ENCODE peak calls at places on chromosomes 12 and 14, in eight cellular contexts. S, R, G, F, P, E, Y and Z are unnamed samples.
A peak's percentile ranks its signal among the peaks of the same experiment; 100 is the strongest.

GRCh38 chr14:39182770-39183684 is 8.0 kb downstream of the PNN start:
- DNase-seq in Y (no peak), G (no peak), P (no peak), F (no peak), R (no peak), E (no peak), S (no peak), Z (no peak)

GRCh38 chr12:110102255-110102654 is 21.9 kb upstream of the IFT81 start:
- DNase-seq in R (peak; percentile 32), Y (peak; percentile 49), F (no peak), P (peak; percentile 53), E (no peak), G (peak; percentile 94), S (peak; percentile 38), Z (no peak)

GRCh38 chr14:105409379-105409778 is 10.2 kb upstream of the MTA1 start:
- DNase-seq in Y (no peak), S (no peak), E (no peak), P (no peak), G (no peak), R (no peak), F (no peak), Z (no peak)

GRCh38 chr12:122659579-122659978 is 43.6 kb downstream of the HCAR2 start:
- DNase-seq in P (no peak), R (no peak), E (no peak), G (no peak), Y (no peak), S (no peak), F (peak; percentile 49), Z (no peak)

GRCh38 chr14:99713972-99714371 is 29.9 kb downstream of the CYP46A1 start:
- DNase-seq in F (no peak), G (no peak), P (no peak), E (no peak), Y (no peak), S (no peak), R (no peak), Z (no peak)

GRCh38 chr12:106739318-106739717 is 35.2 kb upstream of the RIC8B start:
- DNase-seq in F (no peak), E (no peak), P (no peak), Y (no peak), G (no peak), S (no peak), R (no peak), Z (no peak)

GRCh38 chr12:125203145-125203765 is 138.0 kb downstream of the AACS start:
- DNase-seq in Y (no peak), P (no peak), E (no peak), R (no peak), G (no peak), F (no peak), S (no peak), Z (no peak)

GRCh38 chr12:561908-562593 is 101.2 kb downstream of the NINJ2 start:
- DNase-seq in E (no peak), G (no peak), P (no peak), F (peak; percentile 38), R (no peak), Y (peak; percentile 78), S (no peak), Z (no peak)

GRCh38 chr14:20679907-20680306 is 4.5 kb upstream of the RNASE4 start:
- DNase-seq in R (peak; percentile 44), Y (no peak), F (no peak), S (no peak), E (no peak), G (no peak), P (peak; percentile 33), Z (no peak)

GRCh38 chr12:118206107-118206412 is 70.1 kb downstream of the PEBP1 start:
- DNase-seq in F (no peak), G (no peak), Y (no peak), P (no peak), S (no peak), R (no peak), E (no peak), Z (no peak)

GRCh38 chr12:123139926-123140674 is 10.8 kb downstream of the PITPNM2 start:
- DNase-seq in E (no peak), S (no peak), F (no peak), Y (no peak), G (no peak), P (peak; percentile 40), R (peak; percentile 34), Z (no peak)

DNA sequence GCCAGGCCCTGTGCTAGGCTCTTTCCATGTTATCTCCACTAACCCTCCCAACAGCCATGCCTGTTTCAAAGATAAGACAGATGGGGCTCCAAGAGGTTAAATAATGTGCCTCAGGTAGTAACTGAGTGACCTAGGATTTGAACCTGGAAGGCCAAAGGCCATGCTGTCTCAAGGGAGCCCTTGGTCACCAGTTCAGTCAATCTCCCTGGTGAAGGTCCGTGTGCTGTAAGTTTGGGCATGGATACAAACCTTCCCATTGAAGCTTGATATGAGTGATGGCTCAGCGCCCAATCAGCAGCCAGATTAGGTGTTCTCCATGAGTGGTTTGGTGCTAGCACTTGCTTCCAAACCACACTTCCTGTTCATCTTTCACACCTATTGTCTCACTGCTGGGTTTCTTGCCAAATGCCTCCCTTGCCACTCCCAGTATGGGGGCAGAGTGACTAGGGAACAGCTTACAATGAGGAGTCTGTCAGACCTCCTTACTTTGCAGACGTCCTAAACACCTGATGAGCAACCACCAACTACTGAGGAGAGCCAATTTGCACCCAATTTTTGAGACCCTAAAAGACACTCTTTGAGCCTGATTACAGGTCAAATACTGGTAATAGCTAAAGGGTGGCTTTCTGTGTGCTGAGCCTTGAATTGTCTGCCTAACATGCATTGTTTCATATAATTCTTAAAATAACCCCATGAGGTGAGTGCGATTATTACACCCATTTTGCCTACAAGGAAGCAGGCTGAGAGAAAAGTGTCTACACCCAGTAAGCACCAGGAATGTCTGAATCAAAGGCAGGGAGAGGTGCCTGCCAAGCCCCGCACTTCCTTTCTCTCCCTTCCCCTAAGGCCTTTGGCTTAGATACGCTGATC is 48.5 kb upstream of the FOS start:
- DNase-seq in F (peak; percentile 71), R (no peak), Y (no peak), S (no peak), G (peak; percentile 72), E (no peak), P (peak; percentile 40), Z (no peak)
- TF ChIP-seq CTCF in F (no peak), R (no peak), Y (no peak), S (peak; percentile 56), G (peak; percentile 22), E (peak; percentile 26), P (no peak), Z (no peak)

DNA sequence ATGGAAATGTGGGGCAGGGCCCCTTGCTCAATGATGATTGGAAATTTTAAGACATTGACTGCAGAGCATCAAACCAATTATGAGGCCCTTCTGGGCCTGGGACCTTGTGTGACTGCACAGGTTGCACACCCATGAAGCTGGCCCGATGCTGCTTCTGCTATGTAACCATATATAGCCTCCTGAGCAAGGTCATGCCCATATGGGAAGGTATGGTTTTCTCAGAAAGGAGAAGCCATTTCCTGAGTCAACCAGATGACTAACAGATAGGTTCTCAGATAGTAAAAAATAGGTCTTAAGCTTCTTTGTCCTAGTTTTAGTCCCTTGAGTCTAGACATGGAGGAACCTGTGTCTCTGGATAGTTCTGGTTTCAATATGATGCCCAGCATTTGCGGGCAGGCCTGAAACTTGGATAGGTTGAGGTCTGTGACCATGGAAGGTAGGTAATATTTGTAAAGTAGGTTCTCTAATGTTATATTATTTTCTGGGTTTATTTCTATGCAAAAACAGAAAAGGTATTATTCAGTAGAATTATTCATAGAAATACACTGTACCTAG is 63.6 kb upstream of the IGF1 start:
- DNase-seq in S (no peak), G (no peak), E (no peak), R (no peak), F (no peak), P (no peak), Y (no peak), Z (no peak)
- TF ChIP-seq CTCF in S (no peak), G (no peak), E (no peak), R (no peak), F (no peak), P (no peak), Y (no peak), Z (no peak)

GRCh38 chr12:113316155-113316554 is 18.8 kb downstream of the SLC8B1 start:
- DNase-seq in Y (no peak), P (no peak), S (no peak), E (no peak), G (no peak), F (no peak), R (no peak), Z (no peak)
- TF ChIP-seq CTCF in Y (no peak), P (peak; percentile 10), S (no peak), E (no peak), G (peak; percentile 13), F (no peak), R (no peak), Z (peak; percentile 8)

GRCh38 chr14:69325646-69326265 is 65.8 kb downstream of the GALNT16 start:
- DNase-seq in F (no peak), E (no peak), S (peak; percentile 15), Y (peak; percentile 9), G (no peak), P (no peak), R (no peak), Z (no peak)
- TF ChIP-seq CTCF in F (no peak), E (no peak), S (no peak), Y (no peak), G (peak; percentile 22), P (no peak), R (no peak), Z (no peak)

DNA sequence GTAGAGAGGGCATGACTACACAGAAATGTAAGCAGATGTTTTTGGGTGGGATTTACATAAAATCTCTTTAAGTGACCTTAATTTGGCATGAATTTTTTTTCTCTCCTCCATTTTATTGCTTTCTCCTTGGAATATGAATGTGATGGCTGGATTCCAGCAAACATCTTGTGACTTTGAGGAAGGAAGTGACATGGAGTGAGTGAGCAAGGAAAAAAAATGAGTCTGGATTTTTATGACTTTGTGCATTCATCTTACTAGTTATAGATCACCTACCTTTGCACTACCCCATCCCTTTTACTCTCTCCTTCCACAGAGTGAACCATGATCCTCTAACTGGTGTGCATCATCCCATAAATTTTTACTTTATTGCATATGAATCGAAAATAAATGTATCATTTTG is 355.9 kb downstream of the DUSP6 start:
- DNase-seq in P (no peak), F (no peak), S (no peak), E (no peak), G (no peak), Y (no peak), R (no peak), Z (no peak)
- TF ChIP-seq CTCF in P (no peak), F (no peak), S (no peak), E (no peak), G (no peak), Y (no peak), R (no peak), Z (no peak)

DNA sequence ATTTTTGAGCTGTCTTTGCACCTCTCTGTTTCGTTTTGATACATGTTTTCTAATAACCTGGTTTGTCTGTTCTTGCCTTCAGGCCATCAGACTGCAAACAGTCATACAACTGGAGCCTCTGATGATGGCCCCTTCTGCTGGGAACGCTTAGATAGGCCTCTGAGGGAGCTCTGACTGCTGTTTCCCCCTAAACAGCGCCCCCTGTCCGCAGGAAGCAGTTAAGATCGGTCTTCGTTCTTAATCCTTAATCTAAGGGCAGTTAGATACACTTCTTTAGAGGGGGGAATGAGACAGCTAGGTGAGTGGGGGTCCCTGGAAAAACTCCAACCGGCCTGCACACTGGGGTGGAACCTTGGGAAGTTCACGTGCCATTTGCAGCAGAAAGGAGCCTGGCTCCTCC is 1338.8 kb upstream of the SEL1L start:
- DNase-seq in F (no peak), G (no peak), P (no peak), Y (no peak), R (peak; percentile 30), S (no peak), E (no peak), Z (no peak)
- TF ChIP-seq CTCF in F (peak; percentile 11), G (no peak), P (no peak), Y (no peak), R (peak; percentile 39), S (no peak), E (no peak), Z (peak; percentile 31)

GRCh38 chr12:9064201-9064814 is 51.4 kb downstream of the A2M start:
- DNase-seq in Y (peak; percentile 70), P (peak; percentile 38), G (peak; percentile 42), F (peak; percentile 69), R (peak; percentile 68), S (peak; percentile 69), E (peak; percentile 5), Z (peak; percentile 87)
- TF ChIP-seq CTCF in Y (peak; percentile 43), P (peak; percentile 34), G (peak; percentile 34), F (peak; percentile 55), R (no peak), S (no peak), E (peak; percentile 33), Z (peak; percentile 52)